ENCODE peak calls at places on chromosomes 5 and 9, in seven cellular contexts. I, C, A, O, H, J and P are unnamed samples.

GRCh38 chr5:7202846-7203245 is 193.1 kb upstream of the ADCY2 start:
- DNase-seq in I (no peak), C (no peak), A (no peak), O (no peak), H (no peak), J (no peak), P (no peak)

GRCh38 chr9:16309350-16310271 is 560.9 kb downstream of the BNC2 start:
- DNase-seq in I (no peak), C (no peak), A (peak; percentile 17), O (no peak), H (no peak), J (no peak), P (no peak)

GRCh38 chr9:126532489-126532888 is 81.2 kb upstream of the LMX1B start:
- DNase-seq in I (no peak), C (no peak), A (no peak), O (no peak), H (no peak), J (peak; percentile 50), P (no peak)

GRCh38 chr9:78365979-78366697 is 69.2 kb downstream of the PSAT1 start:
- DNase-seq in I (peak; percentile 23), C (no peak), A (no peak), O (no peak), H (no peak), J (peak; percentile 19), P (no peak)

GRCh38 chr9:84829997-84830696 is 160.6 kb downstream of the NTRK2 start:
- DNase-seq in I (no peak), C (no peak), A (no peak), O (no peak), H (no peak), J (no peak), P (no peak)

GRCh38 chr5:140267559-140268018 is 35.3 kb downstream of the PFDN1 start:
- DNase-seq in I (no peak), C (no peak), A (no peak), O (no peak), H (no peak), J (no peak), P (no peak)

GRCh38 chr5:76855961-76856360 is 6.1 kb downstream of the S100Z start:
- DNase-seq in I (no peak), C (no peak), A (no peak), O (no peak), H (no peak), J (no peak), P (no peak)

GRCh38 chr9:75197521-75197920 is 109.2 kb downstream of the OSTF1 start:
- DNase-seq in I (no peak), C (no peak), A (no peak), O (no peak), H (no peak), J (no peak), P (no peak)

GRCh38 chr5:93572101-93572772 is 8.8 kb downstream of the NR2F1-AS1 start:
- DNase-seq in I (peak; percentile 58), C (no peak), A (no peak), O (no peak), H (no peak), J (no peak), P (no peak)

GRCh38 chr9:110027624-110028023 is 180.3 kb downstream of the C9orf152 start:
- DNase-seq in I (peak; percentile 37), C (no peak), A (no peak), O (no peak), H (no peak), J (no peak), P (no peak)

GRCh38 chr5:33854733-33855151 is 37.0 kb downstream of the ADAMTS12 start:
- DNase-seq in I (peak; percentile 29), C (no peak), A (no peak), O (no peak), H (no peak), J (no peak), P (no peak)

GRCh38 chr5:37197340-37198050 is 51.7 kb downstream of the CPLANE1 start:
- DNase-seq in I (peak; percentile 36), C (no peak), A (no peak), O (no peak), H (no peak), J (no peak), P (no peak)

DNA sequence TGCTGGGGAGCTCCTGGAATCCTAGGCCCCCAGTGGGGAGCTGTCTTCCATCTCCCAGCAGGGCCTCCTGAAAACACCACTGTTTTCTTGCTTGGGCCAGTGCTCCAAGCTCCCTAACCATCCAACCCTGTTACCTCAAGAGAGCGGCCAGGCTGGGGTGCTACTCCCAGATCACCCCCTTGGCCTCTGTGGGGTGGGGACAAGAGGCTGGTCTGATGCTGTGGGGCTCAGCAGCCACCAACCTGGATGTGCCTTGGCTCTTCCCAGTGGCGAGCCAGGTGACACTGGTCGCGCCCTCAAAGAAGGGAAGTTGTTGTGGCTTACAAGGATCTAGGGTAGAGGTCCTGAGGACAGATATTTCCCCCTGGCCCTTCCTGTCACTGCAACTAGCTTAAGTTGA is 49.0 kb downstream of the SECISBP2 start:
- DNase-seq in I (no peak), C (no peak), A (no peak), O (no peak), H (no peak), J (no peak), P (no peak)
- TF ChIP-seq POLR2AphosphoS5 in I (no peak), C (no peak), A (no peak), O (no peak), H (no peak), J (no peak), P (peak; percentile 32)

DNA sequence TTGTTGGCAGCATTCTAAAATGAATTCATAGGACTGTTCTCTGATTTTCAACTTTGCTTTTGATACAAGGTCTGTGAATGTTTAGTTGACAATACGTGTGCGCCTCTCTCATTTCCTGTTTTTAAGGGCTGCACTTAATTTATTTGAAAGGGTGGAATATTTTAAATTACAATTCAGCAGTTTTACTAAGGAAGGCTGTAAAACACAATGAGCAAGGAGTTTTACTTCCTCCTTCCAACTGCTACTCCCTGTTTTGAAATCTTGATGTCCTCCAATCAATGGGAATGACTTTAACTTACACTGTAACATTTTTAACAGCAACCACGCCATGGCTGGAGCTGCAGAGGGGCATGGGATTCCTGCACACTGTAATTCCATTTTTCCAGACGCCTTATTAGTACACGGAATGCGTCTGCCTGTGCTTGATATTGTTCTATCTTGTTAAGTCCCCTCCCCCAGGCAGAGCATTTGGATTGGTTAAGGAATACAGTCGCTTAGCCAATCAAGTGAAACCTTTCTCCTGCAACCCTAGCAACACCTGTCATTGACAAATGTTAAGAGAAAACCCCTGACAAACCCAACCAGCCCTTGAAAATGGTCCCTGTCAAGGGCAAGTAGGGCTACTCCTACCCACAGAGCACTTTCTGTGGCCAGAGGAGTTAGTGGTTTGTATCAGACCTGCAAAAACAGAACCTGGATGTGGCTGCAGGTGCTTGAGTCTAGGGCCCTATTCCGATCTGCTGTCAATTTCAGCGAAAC is 12.5 kb upstream of the ZSWIM6 start:
- DNase-seq in I (peak; percentile 90), C (no peak), A (peak; percentile 36), O (peak; percentile 57), H (no peak), J (peak; percentile 17), P (no peak)
- TF ChIP-seq POLR2AphosphoS5 in I (no peak), C (no peak), A (no peak), O (no peak), H (no peak), J (no peak), P (no peak)

DNA sequence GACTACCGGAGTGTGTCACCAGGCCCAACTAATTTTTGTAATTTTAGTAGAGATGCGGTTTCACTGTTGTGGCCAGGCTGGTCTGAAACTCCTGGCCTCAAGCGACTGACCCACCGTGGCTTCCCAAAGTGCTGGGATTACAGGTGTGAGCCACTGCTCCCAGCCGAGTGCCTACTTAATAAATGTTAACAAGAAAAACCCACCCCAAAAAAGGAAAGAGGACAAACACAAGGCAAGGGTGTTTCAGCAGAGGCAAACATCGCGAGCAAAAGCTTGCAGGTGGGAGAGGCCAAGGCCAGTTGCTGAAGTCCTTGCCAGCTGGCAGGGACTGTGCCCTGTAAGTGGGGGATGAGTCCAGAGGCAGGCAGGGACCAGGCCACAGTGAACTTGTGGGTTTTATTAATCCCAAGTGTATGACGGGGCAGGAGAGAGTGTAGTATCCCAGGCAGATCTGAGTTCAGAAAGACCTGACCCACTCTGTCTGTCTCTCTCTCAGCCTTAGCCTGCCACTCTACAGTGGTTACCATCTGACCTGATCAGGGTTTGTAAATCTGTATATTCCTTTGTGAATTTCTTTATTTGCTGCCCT is 6.4 kb upstream of the FPGS start:
- DNase-seq in I (no peak), C (no peak), A (no peak), O (no peak), H (peak; percentile 58), J (no peak), P (no peak)
- TF ChIP-seq POLR2AphosphoS5 in I (no peak), C (no peak), A (no peak), O (peak; percentile 52), H (no peak), J (no peak), P (peak; percentile 75)

GRCh38 chr5:132420706-132421272 is 51.3 kb downstream of the SLC22A5 start:
- DNase-seq in I (no peak), C (no peak), A (no peak), O (no peak), H (no peak), J (no peak), P (peak; percentile 79)
- TF ChIP-seq POLR2AphosphoS5 in I (no peak), C (no peak), A (no peak), O (peak; percentile 48), H (no peak), J (no peak), P (peak; percentile 56)

GRCh38 chr5:132493821-132494220 is 3.2 kb upstream of the IRF1 start:
- DNase-seq in I (no peak), C (no peak), A (no peak), O (no peak), H (no peak), J (no peak), P (no peak)

GRCh38 chr5:132496631-132497487 is 6.3 kb upstream of the IRF1 start:
- DNase-seq in I (peak; percentile 88), C (no peak), A (peak; percentile 95), O (peak; percentile 76), H (peak; percentile 93), J (peak; percentile 96), P (peak; percentile 97)

GRCh38 chr5:132495063-132495671 is 4.6 kb upstream of the IRF1 start:
- DNase-seq in I (no peak), C (no peak), A (peak; percentile 8), O (no peak), H (peak; percentile 25), J (no peak), P (peak; percentile 81)

GRCh38 chr5:132497488-132497997 is 7.0 kb upstream of the IRF1 start:
- DNase-seq in I (peak; percentile 35), C (no peak), A (peak; percentile 55), O (no peak), H (peak; percentile 63), J (peak; percentile 31), P (peak; percentile 83)

DNA sequence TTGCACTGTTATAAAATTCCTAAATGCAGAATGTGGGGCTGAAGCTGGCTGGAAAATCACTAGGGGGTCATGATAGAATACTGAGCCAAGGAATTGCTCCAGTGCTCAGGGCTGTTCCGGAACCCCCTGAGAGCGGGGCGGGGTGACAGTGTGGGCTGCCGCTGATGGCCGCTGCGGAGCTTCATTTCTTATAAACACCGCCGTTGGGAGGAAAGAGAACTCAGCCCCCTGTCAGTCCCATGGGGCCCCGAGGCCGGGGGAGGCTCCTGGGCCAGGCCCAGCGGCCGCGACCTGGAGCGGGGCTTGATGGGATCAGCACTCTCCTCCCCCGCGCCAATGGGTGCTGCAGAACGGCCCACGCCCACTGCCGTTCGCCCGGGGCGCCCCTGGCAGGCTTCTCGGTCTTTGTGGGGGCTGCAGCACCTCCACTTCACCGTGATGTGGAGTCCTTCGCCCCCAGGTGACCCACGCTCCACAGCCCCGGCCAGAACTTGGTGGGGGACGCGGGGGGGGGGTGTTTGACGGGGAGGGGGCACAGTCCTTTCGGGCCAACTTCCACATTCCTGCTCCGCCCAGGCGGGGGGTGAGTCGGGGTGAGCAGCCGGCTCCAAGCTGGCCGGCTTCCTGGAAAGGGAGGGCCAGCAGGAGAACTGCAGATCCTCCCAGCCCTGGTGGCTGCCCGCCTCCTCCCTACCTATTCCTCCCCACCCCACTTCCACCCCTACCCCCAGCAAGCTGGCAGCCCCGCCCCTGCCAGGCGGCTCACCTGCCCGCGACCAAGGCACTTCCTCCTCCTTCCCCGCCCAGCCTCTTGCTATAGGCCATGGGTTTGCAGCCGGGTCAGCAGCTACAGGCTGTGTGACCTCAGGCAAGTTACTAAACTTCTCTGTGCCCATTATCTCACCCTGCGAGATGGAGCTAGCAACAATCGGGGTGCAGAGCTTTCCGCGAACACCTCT is 5.4 kb upstream of the IRF1 start:
- DNase-seq in I (peak; percentile 90), C (peak; percentile 89), A (peak; percentile 97), O (peak; percentile 68), H (peak; percentile 96), J (peak; percentile 85), P (peak; percentile 100)
- TF ChIP-seq POLR2AphosphoS5 in I (no peak), C (no peak), A (peak; percentile 46), O (no peak), H (no peak), J (no peak), P (peak; percentile 72)